ENCODE peak calls at places on chromosomes 2 and 18, in six cellular contexts. Y is astrocyte of the hippocampus; H is GM23248; F is fibroblast of mammary gland; Q is GDM1; I is CD4-positive, alpha-beta T cell. M is an unnamed sample.

GRCh38 chr2:150188177-150188576 is 299.3 kb downstream of the RND3 start:
- DNase-seq in Y (no peak), H (peak), F (peak), Q (no peak), I (no peak), M (no peak)

GRCh38 chr18:77482190-77482928 is 232.7 kb downstream of the GALR1 start:
- DNase-seq in Y (no peak), H (no peak), F (no peak), Q (no peak), I (no peak), M (no peak)

GRCh38 chr2:216904974-216905373 is 45.1 kb upstream of the TNP1 start:
- DNase-seq in Y (no peak), H (no peak), F (peak), Q (no peak), I (no peak), M (no peak)

GRCh38 chr18:63205791-63206252 is 113.7 kb downstream of the BCL2 start:
- DNase-seq in Y (no peak), H (no peak), F (no peak), Q (no peak), I (no peak), M (peak)

GRCh38 chr2:20917724-20918572 is 95.0 kb upstream of the LDAH start:
- DNase-seq in Y (no peak), H (no peak), F (no peak), Q (no peak), I (no peak), M (no peak)

GRCh38 chr2:118119158-118119715 is 31.0 kb downstream of the INSIG2 start:
- DNase-seq in Y (no peak), H (peak), F (no peak), Q (no peak), I (no peak), M (no peak)

GRCh38 chr2:479505-480161 is 191.7 kb upstream of the ALKAL2 start:
- DNase-seq in Y (no peak), H (no peak), F (no peak), Q (no peak), I (no peak), M (no peak)

GRCh38 chr18:25422230-25422629 is 70.3 kb upstream of the ZNF521 start:
- DNase-seq in Y (no peak), H (no peak), F (no peak), Q (no peak), I (no peak), M (no peak)

GRCh38 chr2:27956895-27957294 is 66.4 kb downstream of the BABAM2 start:
- DNase-seq in Y (no peak), H (peak), F (peak), Q (no peak), I (no peak), M (no peak)

GRCh38 chr2:18154812-18155211 is 276.3 kb downstream of the KCNS3 start:
- DNase-seq in Y (no peak), H (no peak), F (no peak), Q (no peak), I (no peak), M (no peak)

GRCh38 chr2:200317975-200318374 is 11.5 kb downstream of the SPATS2L start:
- DNase-seq in Y (no peak), H (no peak), F (no peak), Q (no peak), I (no peak), M (no peak)

GRCh38 chr2:195769975-195770374 is 112.9 kb downstream of the SLC39A10 start:
- DNase-seq in Y (no peak), H (no peak), F (peak), Q (no peak), I (no peak), M (no peak)

GRCh38 chr18:36744261-36744876 is 84.4 kb downstream of the TPGS2 start:
- DNase-seq in Y (peak), H (peak), F (peak), Q (no peak), I (no peak), M (no peak)

GRCh38 chr2:176763871-176764404 is 448.7 kb upstream of the HNRNPA3 start:
- DNase-seq in Y (no peak), H (peak), F (no peak), Q (no peak), I (no peak), M (no peak)

GRCh38 chr2:7736646-7737305 is 819.6 kb downstream of the RNF144A start:
- DNase-seq in Y (peak), H (peak), F (no peak), Q (no peak), I (no peak), M (no peak)

GRCh38 chr2:14960686-14961324 is 328.3 kb downstream of the LRATD1 start:
- DNase-seq in Y (peak), H (peak), F (peak), Q (no peak), I (no peak), M (no peak)

GRCh38 chr18:7616661-7617060 is 49.5 kb downstream of the PTPRM start:
- DNase-seq in Y (no peak), H (peak), F (peak), Q (no peak), I (no peak), M (no peak)

GRCh38 chr18:25299426-25299825 is 52.5 kb downstream of the ZNF521 start:
- DNase-seq in Y (peak), H (peak), F (peak), Q (no peak), I (no peak), M (peak)

GRCh38 chr2:203636896-203637818 is 69.3 kb upstream of the CD28 start:
- DNase-seq in Y (no peak), H (peak), F (no peak), Q (no peak), I (no peak), M (peak)

GRCh38 chr2:38178142-38178541 is 102.2 kb upstream of the CYP1B1 start:
- DNase-seq in Y (peak), H (peak), F (peak), Q (no peak), I (no peak), M (peak)

GRCh38 chr2:7014201-7014640 is 97.0 kb downstream of the RNF144A start:
- DNase-seq in Y (peak), H (peak), F (peak), Q (no peak), I (peak), M (peak)

GRCh38 chr2:111670776-111671175 is 213.2 kb downstream of the ANAPC1 start:
- DNase-seq in Y (no peak), H (no peak), F (no peak), Q (no peak), I (no peak), M (no peak)

GRCh38 chr2:241157841-241158545 is 7.7 kb downstream of the PPP1R7 start:
- DNase-seq in Y (no peak), H (peak), F (peak), Q (no peak), I (no peak), M (no peak)

GRCh38 chr2:2121887-2122286 is 209.2 kb downstream of the MYT1L start:
- DNase-seq in Y (no peak), H (no peak), F (no peak), Q (no peak), I (no peak), M (no peak)

GRCh38 chr2:136117391-136117841 is 533 bp downstream of the CXCR4 start:
- DNase-seq in Y (peak), H (peak), F (peak), Q (peak), I (peak), M (peak)

M was measured in KBM-7.